ENCODE peak calls at places on chromosomes 1 and 21, in seven cellular contexts. S is DMS153, D is GM13977, Y is lower leg skin, W is NCI-H460, R is Kasumi-1, N is OCI-LY7. Q is an unnamed sample.

GRCh38 chr1:59298710-59299346 is 1.9 kb downstream of the FGGY start:
- DNase-seq in S (no peak), D (no peak), Y (no peak), W (no peak), R (no peak), N (no peak), Q (no peak)

GRCh38 chr1:42046772-42047552 is 106.2 kb upstream of the GUCA2B start:
- DNase-seq in S (peak), D (no peak), Y (no peak), W (no peak), R (no peak), N (no peak), Q (no peak)

GRCh38 chr21:33324311-33325221 is at the start of gene IFNAR1:
- DNase-seq in S (peak), D (peak), Y (peak), W (peak), R (peak), N (peak), Q (peak)

GRCh38 chr1:165383067-165383466 is 26.6 kb upstream of the LMX1A start:
- DNase-seq in S (no peak), D (no peak), Y (peak), W (no peak), R (no peak), N (no peak), Q (no peak)

GRCh38 chr1:160045653-160046052 is 13.9 kb upstream of the PIGM start:
- DNase-seq in S (no peak), D (no peak), Y (no peak), W (no peak), R (no peak), N (no peak), Q (no peak)

GRCh38 chr1:18618546-18619466 is 11.8 kb upstream of the PAX7 start:
- DNase-seq in S (no peak), D (no peak), Y (no peak), W (peak), R (no peak), N (no peak), Q (no peak)

GRCh38 chr1:29282924-29283803 is 46.8 kb downstream of the PTPRU start:
- DNase-seq in S (peak), D (peak), Y (peak), W (peak), R (no peak), N (peak), Q (peak)

GRCh38 chr1:27446491-27447020 is 43.4 kb downstream of the WASF2 start:
- DNase-seq in S (no peak), D (no peak), Y (peak), W (no peak), R (no peak), N (no peak), Q (no peak)

GRCh38 chr1:106876384-106876783 is 180.1 kb upstream of the PRMT6 start:
- DNase-seq in S (no peak), D (no peak), Y (no peak), W (no peak), R (peak), N (peak), Q (no peak)

GRCh38 chr1:59747469-59748014 is 67.2 kb upstream of the HOOK1 start:
- DNase-seq in S (no peak), D (no peak), Y (no peak), W (no peak), R (no peak), N (no peak), Q (no peak)